ENCODE peak calls at places on chromosomes 5 and 9, in five cellular contexts. G is activated T-helper 9 cell treated with anti-CD3 and anti-CD28 coated beads, Interleukin-2, amount 50 U/mL, for 16 hours; P is A172; B is ACHN; M is H4. K is an unnamed sample.

GRCh38 chr9:2469681-2470141 is 151.9 kb upstream of the VLDLR start:
- DNase-seq in G (no peak), P (peak; percentile 19), B (peak; percentile 29), M (peak; percentile 28), K (no peak)

GRCh38 chr5:150085191-150085912 is 1.0 kb downstream of the CSF1R start:
- DNase-seq in G (no peak), P (no peak), B (no peak), M (no peak), K (no peak)

GRCh38 chr5:134874831-134875655 is 872 bp downstream of the TXNDC15 start:
- DNase-seq in G (no peak), P (peak; percentile 72), B (peak; percentile 49), M (peak; percentile 60), K (peak; percentile 35)

GRCh38 chr5:149671544-149671943 is 58.6 kb upstream of the PPARGC1B start:
- DNase-seq in G (no peak), P (no peak), B (no peak), M (no peak), K (no peak)

GRCh38 chr5:141919218-141920129 is 4.2 kb upstream of the DELE1 start:
- DNase-seq in G (no peak), P (no peak), B (no peak), M (no peak), K (no peak)

GRCh38 chr9:124017929-124018730 is 6.6 kb downstream of the LHX2 start:
- DNase-seq in G (no peak), P (no peak), B (no peak), M (no peak), K (no peak)

GRCh38 chr9:123637940-123638634 is 282.1 kb downstream of the CRB2 start:
- DNase-seq in G (no peak), P (peak; percentile 11), B (no peak), M (peak; percentile 51), K (peak; percentile 22)

GRCh38 chr5:134007581-134008256 is 2.9 kb upstream of the VDAC1 start:
- DNase-seq in G (no peak), P (peak; percentile 38), B (no peak), M (no peak), K (no peak)

GRCh38 chr9:12764150-12764549 is 10.7 kb upstream of the LURAP1L start:
- DNase-seq in G (no peak), P (no peak), B (no peak), M (no peak), K (no peak)

GRCh38 chr5:140966293-140967225 is at the start of gene PCDHAC2:
- DNase-seq in G (no peak), P (peak; percentile 79), B (no peak), M (peak; percentile 60), K (no peak)

GRCh38 chr5:150394103-150394502 is 18.6 kb downstream of the CD74 start:
- DNase-seq in G (no peak), P (peak; percentile 67), B (no peak), M (no peak), K (no peak)

GRCh38 chr9:131706608-131706970 is 33.3 kb downstream of the RAPGEF1 start:
- DNase-seq in G (no peak), P (no peak), B (no peak), M (no peak), K (no peak)

K was measured in epithelial cell of proximal tubule.